ENCODE peak calls at places on chromosomes 7 and 10, in six cellular contexts. Z is RWPE2; B is NCI-H187 treated with DMSO at 0.1 percent for 48 hours; Y is NCI-H2171; Q is activated CD4-positive, alpha-beta memory T cell treated with anti-CD3 and anti-CD28 coated beads for 36 hours; X is activated CD4-positive, alpha-beta T cell treated with anti-CD3 and anti-CD28 coated beads, Interleukin-2, amount 50 U/mL, for 24 hours. L is an unnamed sample.

GRCh38 chr10:127456122-127456521 is 93.0 kb upstream of the NPS start:
- DNase-seq in Q (no peak), Y (no peak), X (no peak), B (no peak), Z (no peak), L (no peak)

GRCh38 chr7:27187702-27188665 is 3.0 kb upstream of the HOXA11 start:
- DNase-seq in X (no peak), Z (peak; percentile 60), Q (peak; percentile 10), Y (no peak), B (no peak), L (no peak)

GRCh38 chr10:79298403-79299244 is 48.6 kb upstream of the PPIF start:
- DNase-seq in X (no peak), B (no peak), Q (peak; percentile 82), Y (no peak), Z (peak; percentile 93), L (no peak)

GRCh38 chr10:44859546-44860285 is 51.4 kb upstream of the TMEM72 start:
- DNase-seq in Z (no peak), X (no peak), Y (no peak), Q (no peak), B (no peak), L (no peak)

GRCh38 chr7:56219017-56219416 is 102.8 kb upstream of the NUPR2 start:
- DNase-seq in B (no peak), X (no peak), Z (no peak), Q (no peak), Y (no peak), L (no peak)

GRCh38 chr7:97145068-97145467 is 27.6 kb downstream of the SDHAF3 start:
- DNase-seq in Z (no peak), B (no peak), Y (peak; percentile 1), Q (no peak), X (no peak), L (no peak)

GRCh38 chr7:144011458-144012230 is 11.5 kb downstream of the OR6B1 start:
- DNase-seq in B (no peak), Y (no peak), Z (no peak), X (no peak), Q (no peak), L (no peak)

GRCh38 chr7:78083466-78084120 is 285.0 kb downstream of the PHTF2 start:
- DNase-seq in Y (no peak), Z (no peak), B (no peak), Q (no peak), X (no peak), L (no peak)

GRCh38 chr10:76175533-76176165 is 744.2 kb downstream of the LRMDA start:
- DNase-seq in Z (no peak), Y (no peak), X (no peak), Q (no peak), B (no peak), L (no peak)

GRCh38 chr7:151246161-151247015 is 2.1 kb downstream of the SMARCD3 start:
- DNase-seq in Z (no peak), Q (no peak), Y (no peak), B (no peak), X (no peak), L (no peak)

GRCh38 chr10:86392723-86393094 is 26.1 kb upstream of the GRID1 start:
- DNase-seq in X (no peak), Q (no peak), Y (no peak), B (no peak), Z (no peak), L (no peak)

GRCh38 chr10:131728829-131729228 is 172.0 kb upstream of the PPP2R2D start:
- DNase-seq in Y (no peak), B (no peak), X (no peak), Q (peak; percentile 3), Z (no peak), L (no peak)

GRCh38 chr7:43750016-43750887 is 8.2 kb upstream of the BLVRA start:
- DNase-seq in B (no peak), X (no peak), Z (no peak), Q (no peak), Y (no peak), L (no peak)

GRCh38 chr7:136687693-136688322 is 180.6 kb upstream of the CHRM2 start:
- DNase-seq in Z (no peak), X (no peak), B (no peak), Q (no peak), Y (no peak), L (no peak)

GRCh38 chr10:119323085-119323670 is 115.8 kb downstream of the GRK5 start:
- DNase-seq in X (no peak), B (no peak), Z (no peak), Y (no peak), Q (no peak), L (no peak)

GRCh38 chr10:77511498-77512218 is 126.0 kb downstream of the KCNMA1 start:
- DNase-seq in B (no peak), Y (no peak), Z (no peak), Q (no peak), X (no peak), L (no peak)

GRCh38 chr10:96618648-96619047 is 31.8 kb upstream of the TM9SF3 start:
- DNase-seq in Z (no peak), Q (no peak), B (no peak), Y (peak; percentile 11), X (no peak), L (no peak)

GRCh38 chr7:30920021-30920583 is 8.4 kb downstream of the AQP1 start:
- DNase-seq in Q (no peak), Y (no peak), Z (peak; percentile 15), X (no peak), B (peak; percentile 33), L (peak; percentile 7)

GRCh38 chr10:26044123-26044749 is 110.2 kb downstream of the MYO3A start:
- DNase-seq in Z (no peak), Y (no peak), B (no peak), Q (no peak), X (no peak), L (no peak)

GRCh38 chr10:131580674-131581073 is 269.2 kb upstream of the TCERG1L start:
- DNase-seq in Z (no peak), B (no peak), Y (no peak), X (no peak), Q (no peak), L (no peak)

GRCh38 chr10:132115736-132116135 is 50.0 kb downstream of the JAKMIP3 start:
- DNase-seq in Q (no peak), X (no peak), B (no peak), Y (no peak), Z (no peak), L (no peak)

GRCh38 chr7:20089431-20089830 is 127.8 kb downstream of the MACC1 start:
- DNase-seq in Z (no peak), Q (no peak), Y (no peak), B (no peak), X (no peak), L (no peak)

GRCh38 chr10:69201045-69201444 is 19.1 kb upstream of the HKDC1 start:
- DNase-seq in X (no peak), Z (no peak), B (no peak), Q (no peak), Y (no peak), L (no peak)